ENCODE peak calls at places on chromosome 18, in six cellular contexts. H is astrocyte, U is AG04450, S is body of pancreas, B is A549, R is thoracic aorta. W is an unnamed sample.

GRCh38 chr18:44961288-44961687 is 280.6 kb downstream of the SETBP1 start:
- DNase-seq in U (no peak), S (no peak), R (no peak), H (no peak), B (no peak), W (no peak)

GRCh38 chr18:45208164-45208563 is 407.1 kb upstream of the SLC14A2 start:
- DNase-seq in H (no peak), S (no peak), R (no peak), U (no peak), B (no peak), W (no peak)

GRCh38 chr18:47184419-47185050 is 8.4 kb upstream of the IER3IP1 start:
- DNase-seq in B (peak; percentile 61), U (no peak), R (no peak), S (peak; percentile 73), H (peak; percentile 37), W (no peak)

GRCh38 chr18:79401494-79402208 is 5.9 kb downstream of the NFATC1 start:
- DNase-seq in H (no peak), R (no peak), S (no peak), B (no peak), U (no peak), W (no peak)

GRCh38 chr18:1760901-1761300 is 810.4 kb downstream of the METTL4 start:
- DNase-seq in H (peak; percentile 3), U (no peak), S (no peak), B (no peak), R (no peak), W (no peak)

GRCh38 chr18:11251891-11252270 is 102.5 kb upstream of the PIEZO2 start:
- DNase-seq in B (no peak), U (no peak), R (no peak), S (no peak), H (peak; percentile 6), W (no peak)

GRCh38 chr18:48412339-48412929 is 3.3 kb upstream of the ZBTB7C start:
- DNase-seq in H (no peak), B (peak; percentile 61), R (no peak), U (no peak), S (peak; percentile 32), W (peak; percentile 54)

GRCh38 chr18:59662008-59662701 is 35.1 kb downstream of the CCBE1 start:
- DNase-seq in H (peak; percentile 58), S (no peak), B (no peak), R (no peak), U (no peak), W (no peak)

GRCh38 chr18:75638223-75638596 is 210.7 kb upstream of the SMIM21 start:
- DNase-seq in S (no peak), R (no peak), U (peak; percentile 26), H (peak; percentile 84), B (no peak), W (no peak)

DNA sequence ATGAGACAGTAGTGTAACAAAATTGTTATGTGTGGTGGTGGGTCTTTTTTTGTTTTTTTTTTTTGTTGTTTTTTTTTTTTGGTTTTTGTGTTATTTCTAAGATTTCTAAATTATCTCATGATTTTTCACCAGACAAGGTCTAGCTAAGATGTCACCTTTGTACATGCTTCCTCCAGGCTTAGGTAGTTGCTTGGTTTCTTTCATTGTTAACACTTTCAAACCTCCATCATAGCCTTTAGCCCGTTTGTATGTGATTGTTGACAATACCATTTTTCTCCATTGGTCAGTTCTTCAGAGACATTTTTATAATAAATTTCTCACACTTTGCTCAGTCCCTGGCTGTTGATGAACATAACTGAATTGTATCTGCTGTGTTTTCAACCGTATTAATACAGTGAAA is 2.2 kb downstream of the RELCH start:
- DNase-seq in U (no peak), R (no peak), H (no peak), B (no peak), S (no peak), W (no peak)
- H3K4me3 ChIP-seq in U (peak overlapping the region; percentile 95), R (peak overlapping the region; percentile 94), H (peak overlapping the region; percentile 99), B (peak overlapping the region; percentile 96), S (no peak overlapping the region), W (peak overlapping the region; percentile 98)

DNA sequence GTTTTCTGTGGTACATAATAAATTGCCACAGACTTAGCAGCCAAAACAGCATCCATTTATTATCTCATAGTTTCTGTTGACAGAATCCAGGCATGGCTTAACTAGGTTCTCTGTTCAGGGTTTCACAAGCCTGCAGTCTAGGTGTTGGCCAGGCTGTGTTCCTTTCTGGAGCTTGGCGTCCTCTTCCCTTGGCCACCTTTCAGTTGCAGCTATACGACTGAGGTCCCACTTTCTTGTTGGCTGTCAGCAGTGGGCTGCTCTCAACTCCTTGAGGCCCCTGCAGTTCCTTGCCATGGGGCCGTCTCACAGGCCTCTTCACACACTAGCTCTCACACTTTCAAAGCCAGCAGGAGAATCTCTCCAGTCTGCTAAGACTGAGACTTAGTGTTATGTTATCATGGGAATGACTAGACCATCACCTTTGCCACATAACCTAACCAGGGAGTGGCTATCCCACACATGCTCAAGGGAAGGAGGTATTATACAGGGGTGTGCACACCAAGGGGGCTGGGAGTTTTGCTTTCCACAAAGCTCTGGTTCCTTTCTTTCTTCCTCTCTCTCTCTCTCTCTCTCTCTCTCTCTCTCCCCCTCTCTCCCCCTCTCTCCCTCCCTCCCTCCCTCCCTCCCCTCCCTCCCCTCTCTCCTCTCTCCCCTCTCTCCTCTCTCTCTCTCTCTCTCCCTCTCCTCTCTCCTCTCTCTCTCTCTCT is 15.8 kb downstream of the RIOK3 start:
- DNase-seq in R (no peak), H (no peak), S (no peak), U (no peak), B (no peak), W (no peak)
- H3K4me3 ChIP-seq in R (no peak overlapping the region), H (no peak overlapping the region), S (no peak overlapping the region), U (no peak overlapping the region), B (no peak overlapping the region), W (no peak overlapping the region)

GRCh38 chr18:29181151-29181901 is 1004.4 kb upstream of the CDH2 start:
- DNase-seq in S (no peak), R (peak; percentile 31), U (peak; percentile 89), H (peak; percentile 97), B (peak; percentile 15), W (peak; percentile 6)
- H3K4me3 ChIP-seq in S (no peak overlapping the region), R (peak overlapping the region; percentile 38), U (no peak overlapping the region), H (no peak overlapping the region), B (no peak overlapping the region), W (no peak overlapping the region)

GRCh38 chr18:60982296-60982695 is 350.9 kb upstream of the CDH20 start:
- DNase-seq in B (no peak), S (no peak), R (no peak), H (no peak), U (no peak), W (no peak)

GRCh38 chr18:60980422-60981005 is 352.7 kb upstream of the CDH20 start:
- DNase-seq in B (no peak), U (no peak), S (no peak), H (no peak), R (no peak), W (no peak)

GRCh38 chr18:60981651-60982050 is 351.6 kb upstream of the CDH20 start:
- DNase-seq in S (no peak), U (no peak), B (no peak), R (no peak), H (peak; percentile 36), W (no peak)

GRCh38 chr18:60975419-60975818 is 357.8 kb upstream of the CDH20 start:
- DNase-seq in B (no peak), S (no peak), H (no peak), R (no peak), U (no peak), W (no peak)

GRCh38 chr18:60978338-60978737 is 354.9 kb upstream of the CDH20 start:
- DNase-seq in S (no peak), U (peak; percentile 15), B (no peak), H (peak; percentile 94), R (no peak), W (peak; percentile 27)
- H3K4me3 ChIP-seq in S (no peak overlapping the region), U (no peak overlapping the region), B (no peak overlapping the region), H (no peak overlapping the region), R (no peak overlapping the region), W (no peak overlapping the region)

DNA sequence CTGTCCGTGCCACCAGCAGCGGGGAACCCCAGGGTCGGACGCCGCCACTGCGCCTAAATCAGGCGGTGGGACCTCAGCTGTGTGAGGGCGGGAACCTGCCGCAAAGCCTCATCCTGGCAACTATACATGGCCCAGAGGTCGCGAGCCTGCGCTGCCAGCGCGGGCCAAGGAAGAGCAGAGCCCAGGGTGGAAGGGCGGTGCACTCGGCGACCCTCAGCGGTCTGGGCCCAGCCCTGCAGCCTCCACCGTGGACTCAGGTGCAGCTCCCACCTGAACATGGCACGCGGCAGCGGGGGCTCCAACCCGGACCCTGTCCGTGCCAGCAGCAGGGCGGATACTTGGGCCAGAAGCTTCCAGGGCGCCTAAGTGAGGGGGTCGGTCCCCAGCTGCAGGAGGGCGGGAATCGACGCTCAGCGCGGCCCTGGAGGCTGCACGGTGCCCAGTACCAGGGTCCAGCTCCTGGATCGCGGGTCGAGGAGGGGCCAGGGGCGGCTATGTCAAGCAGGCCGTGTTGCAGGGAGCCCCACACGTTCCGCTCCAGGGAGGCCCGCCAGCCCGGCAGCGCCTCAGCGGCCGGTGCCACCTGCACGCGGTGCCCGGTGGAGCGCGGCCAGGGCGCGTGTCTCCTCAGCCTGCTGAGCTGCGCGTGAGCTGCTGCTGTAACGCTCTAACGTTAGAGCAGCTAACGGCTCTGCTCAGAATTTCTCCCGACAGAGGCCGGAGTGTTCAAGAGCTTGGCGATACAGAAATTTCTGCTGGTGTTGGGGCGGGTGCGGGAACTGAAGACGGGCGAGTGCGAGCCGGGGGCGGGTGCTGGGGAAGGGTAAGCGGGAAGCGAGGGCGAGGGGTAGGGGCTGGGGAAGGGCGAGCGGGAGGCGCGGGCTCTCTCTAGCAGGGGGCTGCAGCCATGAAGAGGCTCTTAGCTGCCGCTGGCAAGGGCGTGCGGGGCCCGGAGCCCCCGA is at the start of gene ANKRD30B:
- DNase-seq in H (no peak), U (no peak), B (no peak), R (no peak), S (no peak), W (no peak)
- H3K4me3 ChIP-seq in H (no peak within 1 kb of the TSS), U (no peak within 1 kb of the TSS), B (no peak within 1 kb of the TSS), R (no peak within 1 kb of the TSS), S (no peak within 1 kb of the TSS), W (no peak within 1 kb of the TSS)

GRCh38 chr18:77376733-77377094 is 127.1 kb downstream of the GALR1 start:
- DNase-seq in U (no peak), B (no peak), R (no peak), S (no peak), H (no peak), W (no peak)

GRCh38 chr18:77376043-77376732 is 126.5 kb downstream of the GALR1 start:
- DNase-seq in U (no peak), S (peak; percentile 18), H (no peak), R (no peak), B (no peak), W (no peak)

GRCh38 chr18:77380695-77381094 is 131.0 kb downstream of the GALR1 start:
- DNase-seq in S (no peak), R (no peak), U (no peak), B (no peak), H (no peak), W (no peak)

GRCh38 chr18:77377813-77378212 is 128.2 kb downstream of the GALR1 start:
- DNase-seq in H (no peak), R (no peak), B (no peak), S (no peak), U (no peak), W (no peak)

DNA sequence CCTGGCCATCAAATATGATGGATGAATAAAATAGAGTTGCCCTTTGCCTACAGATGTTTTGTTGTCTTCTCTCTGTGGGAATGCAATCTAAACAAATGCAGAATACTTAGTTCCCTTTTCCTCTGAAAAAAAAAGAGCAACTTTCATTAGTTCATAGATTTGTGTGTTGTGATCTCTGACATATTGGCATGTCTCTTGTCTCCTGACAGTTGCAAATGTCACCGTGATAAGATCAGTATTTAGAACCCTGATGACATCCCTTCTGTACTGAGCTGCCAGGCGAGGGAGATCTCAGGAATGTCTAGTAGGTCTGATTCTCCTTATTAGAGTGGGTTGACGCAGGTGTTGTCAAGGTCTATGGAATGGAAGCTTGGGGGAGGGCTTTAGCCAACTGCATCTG is 130.3 kb downstream of the GALR1 start:
- DNase-seq in R (no peak), U (no peak), S (no peak), B (no peak), H (no peak), W (no peak)
- H3K4me3 ChIP-seq in R (no peak overlapping the region), U (no peak overlapping the region), S (no peak overlapping the region), B (no peak overlapping the region), H (no peak overlapping the region), W (no peak overlapping the region)